ENCODE peak calls at places on chromosomes 3 and 15, in ten cellular contexts. Y is psoas muscle, F is OCI-LY7, P is body of pancreas, L is astrocyte of the spinal cord, G is fibroblast of the aortic adventitia, J is GM12878, E is AG04450, X is GM06990, N is fibroblast of lung. A is an unnamed sample.

GRCh38 chr3:38165722-38166387 is 518 bp downstream of the OXSR1 start:
- DNase-seq in Y (no peak), F (peak), P (peak), L (peak), G (peak), J (no peak), E (no peak), X (no peak), N (peak), A (no peak)

GRCh38 chr15:54941417-54941816 is 255.3 kb downstream of the RSL24D1 start:
- DNase-seq in Y (no peak), F (no peak), P (no peak), L (no peak), G (no peak), J (no peak), E (no peak), X (no peak), N (no peak), A (no peak)

GRCh38 chr3:172892158-172892557 is 141.6 kb downstream of the ECT2 start:
- DNase-seq in Y (no peak), F (no peak), P (no peak), L (peak), G (peak), J (no peak), E (no peak), X (no peak), N (peak), A (no peak)

GRCh38 chr15:45089712-45090373 is 24.1 kb downstream of the DUOX2 start:
- DNase-seq in Y (no peak), F (no peak), P (no peak), L (no peak), G (no peak), J (no peak), E (no peak), X (no peak), N (no peak), A (no peak)

GRCh38 chr3:126743781-126744180 is 39.7 kb downstream of the CHCHD6 start:
- DNase-seq in Y (no peak), F (no peak), P (no peak), L (no peak), G (no peak), J (no peak), E (no peak), X (no peak), N (no peak), A (no peak)

GRCh38 chr3:64548200-64548889 is 139.5 kb downstream of the ADAMTS9 start:
- DNase-seq in Y (peak), F (no peak), P (peak), L (peak), G (peak), J (no peak), E (peak), X (no peak), N (peak), A (no peak)

GRCh38 chr3:156483426-156483825 is 71.5 kb downstream of the SSR3 start:
- DNase-seq in Y (no peak), F (peak), P (no peak), L (peak), G (peak), J (peak), E (peak), X (peak), N (peak), A (no peak)

GRCh38 chr3:80537680-80538079 is 769.9 kb upstream of the ROBO1 start:
- DNase-seq in Y (no peak), F (no peak), P (no peak), L (no peak), G (no peak), J (no peak), E (no peak), X (no peak), N (no peak), A (no peak)

GRCh38 chr15:48424076-48424475 is 92.8 kb downstream of the DUT start:
- DNase-seq in Y (no peak), F (no peak), P (no peak), L (no peak), G (no peak), J (no peak), E (no peak), X (no peak), N (peak), A (no peak)

GRCh38 chr3:170128977-170129431 is 52.5 kb downstream of the PHC3 start:
- DNase-seq in Y (no peak), F (peak), P (no peak), L (no peak), G (peak), J (no peak), E (no peak), X (no peak), N (peak), A (no peak)

GRCh38 chr15:79738198-79738597 is 158.6 kb downstream of the MTHFS start:
- DNase-seq in Y (no peak), F (no peak), P (no peak), L (no peak), G (no peak), J (no peak), E (no peak), X (no peak), N (no peak), A (no peak)

GRCh38 chr15:31372635-31373091 is 46.0 kb downstream of the KLF13 start:
- DNase-seq in Y (peak), F (no peak), P (peak), L (peak), G (peak), J (no peak), E (peak), X (no peak), N (peak), A (peak)

GRCh38 chr15:85314139-85314538 is 66.3 kb upstream of the AKAP13 start:
- DNase-seq in Y (no peak), F (no peak), P (no peak), L (peak), G (no peak), J (no peak), E (no peak), X (no peak), N (peak), A (no peak)

GRCh38 chr3:74750901-74751300 is 136.4 kb upstream of the CNTN3 start:
- DNase-seq in Y (no peak), F (no peak), P (no peak), L (no peak), G (no peak), J (no peak), E (no peak), X (no peak), N (no peak), A (no peak)

GRCh38 chr3:17945018-17945798 is 202.8 kb upstream of the TBC1D5 start:
- DNase-seq in Y (no peak), F (no peak), P (no peak), L (no peak), G (no peak), J (no peak), E (no peak), X (no peak), N (peak), A (no peak)

GRCh38 chr3:61561374-61562041 is at the start of gene PTPRG:
- DNase-seq in Y (peak), F (peak), P (peak), L (peak), G (peak), J (no peak), E (peak), X (peak), N (peak), A (peak)

GRCh38 chr3:126118591-126118990 is 34.7 kb upstream of the SLC41A3 start:
- DNase-seq in Y (no peak), F (no peak), P (no peak), L (no peak), G (no peak), J (no peak), E (no peak), X (no peak), N (no peak), A (no peak)

GRCh38 chr3:47884603-47885002 is 81.7 kb downstream of the DHX30 start:
- DNase-seq in Y (no peak), F (peak), P (no peak), L (no peak), G (no peak), J (no peak), E (no peak), X (peak), N (no peak), A (no peak)

GRCh38 chr15:91116379-91117067 is 16.5 kb downstream of the SV2B start:
- DNase-seq in Y (no peak), F (no peak), P (peak), L (no peak), G (peak), J (peak), E (no peak), X (peak), N (peak), A (no peak)

GRCh38 chr3:62139957-62140356 is 233.4 kb downstream of the FEZF2 start:
- DNase-seq in Y (no peak), F (no peak), P (no peak), L (peak), G (peak), J (no peak), E (no peak), X (no peak), N (no peak), A (no peak)

GRCh38 chr3:68751883-68752282 is 180.5 kb downstream of the TAFA4 start:
- DNase-seq in Y (no peak), F (no peak), P (no peak), L (no peak), G (no peak), J (no peak), E (no peak), X (no peak), N (no peak), A (no peak)

GRCh38 chr15:50135123-50135541 is 16.1 kb upstream of the ATP8B4 start:
- DNase-seq in Y (no peak), F (no peak), P (no peak), L (no peak), G (no peak), J (no peak), E (no peak), X (no peak), N (peak), A (no peak)

GRCh38 chr3:50336452-50337174 is 4.0 kb downstream of the RASSF1 start:
- DNase-seq in Y (no peak), F (no peak), P (no peak), L (no peak), G (peak), J (no peak), E (no peak), X (no peak), N (peak), A (no peak)

GRCh38 chr3:10164546-10165393 is at the start of gene IRAK2:
- DNase-seq in Y (peak), F (peak), P (peak), L (peak), G (peak), J (no peak), E (no peak), X (peak), N (peak), A (peak)

GRCh38 chr3:66198437-66199088 is 22.2 kb upstream of the SLC25A26 start:
- DNase-seq in Y (no peak), F (no peak), P (no peak), L (no peak), G (no peak), J (no peak), E (no peak), X (no peak), N (no peak), A (no peak)

GRCh38 chr3:12484983-12485327 is 675 bp downstream of the TSEN2 start:
- DNase-seq in Y (no peak), F (no peak), P (no peak), L (no peak), G (no peak), J (no peak), E (no peak), X (no peak), N (no peak), A (no peak)

GRCh38 chr3:172341482-172342059 is 106.7 kb downstream of the GHSR start:
- DNase-seq in Y (no peak), F (peak), P (peak), L (peak), G (peak), J (peak), E (no peak), X (peak), N (peak), A (peak)

GRCh38 chr3:151580592-151580991 is 119.7 kb upstream of the IGSF10 start:
- DNase-seq in Y (no peak), F (no peak), P (no peak), L (peak), G (peak), J (no peak), E (peak), X (no peak), N (peak), A (peak)

GRCh38 chr15:57245130-57245529 is 131.2 kb upstream of the CGNL1 start:
- DNase-seq in Y (no peak), F (no peak), P (no peak), L (no peak), G (peak), J (no peak), E (no peak), X (no peak), N (no peak), A (no peak)

GRCh38 chr3:122635789-122636188 is 44.9 kb upstream of the PARP14 start:
- DNase-seq in Y (no peak), F (no peak), P (no peak), L (peak), G (peak), J (no peak), E (no peak), X (no peak), N (peak), A (no peak)

GRCh38 chr3:4506559-4507009 is 13.4 kb downstream of the ITPR1 start:
- DNase-seq in Y (no peak), F (peak), P (no peak), L (no peak), G (no peak), J (no peak), E (no peak), X (no peak), N (no peak), A (no peak)

GRCh38 chr3:13378155-13378554 is 42.0 kb downstream of the NUP210 start:
- DNase-seq in Y (no peak), F (no peak), P (no peak), L (peak), G (no peak), J (peak), E (no peak), X (no peak), N (peak), A (no peak)

GRCh38 chr15:72825831-72826230 is 42.3 kb upstream of the ADPGK start:
- DNase-seq in Y (no peak), F (no peak), P (no peak), L (no peak), G (no peak), J (no peak), E (no peak), X (no peak), N (no peak), A (no peak)

GRCh38 chr3:136938334-136938733 is 19.4 kb upstream of the IL20RB start:
- DNase-seq in Y (no peak), F (no peak), P (no peak), L (peak), G (peak), J (no peak), E (no peak), X (no peak), N (peak), A (no peak)

GRCh38 chr3:107846282-107846852 is 244.5 kb downstream of the CD47 start:
- DNase-seq in Y (peak), F (peak), P (peak), L (peak), G (peak), J (no peak), E (peak), X (no peak), N (peak), A (peak)

GRCh38 chr3:24185738-24186384 is 240.8 kb downstream of the NR1D2 start:
- DNase-seq in Y (peak), F (peak), P (peak), L (peak), G (peak), J (no peak), E (peak), X (no peak), N (peak), A (peak)

GRCh38 chr3:17505856-17506255 is 236.6 kb downstream of the TBC1D5 start:
- DNase-seq in Y (no peak), F (no peak), P (no peak), L (peak), G (peak), J (no peak), E (no peak), X (no peak), N (peak), A (no peak)

GRCh38 chr15:57540736-57541135 is 51.0 kb upstream of the MYZAP start:
- DNase-seq in Y (no peak), F (no peak), P (no peak), L (no peak), G (no peak), J (peak), E (no peak), X (peak), N (no peak), A (no peak)

DNA sequence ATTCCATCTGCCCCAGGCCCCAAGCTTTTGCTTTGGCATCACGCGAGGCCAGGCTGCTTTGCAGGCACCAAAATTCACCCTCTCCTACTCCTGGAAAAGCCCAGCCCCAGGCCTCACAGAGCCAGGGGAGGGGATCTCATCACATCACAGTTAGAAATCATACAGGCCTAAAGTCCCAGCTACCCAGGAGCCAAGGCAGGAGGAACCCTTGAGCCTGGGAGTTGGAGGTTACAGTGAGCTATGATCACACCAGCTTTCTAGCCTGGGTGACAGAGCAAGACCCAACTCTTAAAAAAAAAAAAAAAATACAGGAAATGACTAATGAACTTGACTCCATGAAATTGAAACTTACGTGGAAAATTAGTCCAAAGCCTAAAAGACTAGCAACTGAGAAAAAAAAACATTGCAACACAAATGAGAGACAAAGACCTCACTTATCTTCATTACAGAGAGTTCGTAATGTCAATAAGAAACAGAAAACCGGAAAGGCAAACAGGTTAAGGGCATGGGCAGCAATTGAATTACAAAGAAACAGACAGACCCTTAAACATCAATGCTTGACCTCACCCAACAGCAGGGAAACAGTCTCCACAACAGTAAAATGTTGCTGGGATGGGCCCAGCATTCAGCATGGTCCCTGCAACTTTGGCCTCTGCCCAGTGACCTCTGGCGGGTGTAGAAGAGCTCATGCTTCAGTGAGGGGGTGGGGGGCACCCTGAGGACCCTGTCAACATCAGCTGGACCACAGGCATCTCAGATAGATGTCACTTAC is 151.5 kb downstream of the LRRK1 start:
- DNase-seq in Y (no peak), F (no peak), P (no peak), L (peak), G (peak), J (no peak), E (peak), X (no peak), N (peak), A (no peak)
- TF ChIP-seq CTCF in Y (no peak), F (no peak), P (no peak), L (no peak), G (no peak), J (no peak), E (no peak), X (no peak), N (no peak), A (no peak)

GRCh38 chr15:95169701-95170459 is 938.5 kb downstream of the MCTP2 start:
- DNase-seq in Y (peak), F (no peak), P (peak), L (no peak), G (peak), J (no peak), E (no peak), X (no peak), N (no peak), A (no peak)
- H3K4me3 ChIP-seq in Y (no peak), F (no peak), P (no peak), L (no peak), G (no peak), J (no peak), E (peak), X (no peak), N (no peak), A (no peak)

DNA sequence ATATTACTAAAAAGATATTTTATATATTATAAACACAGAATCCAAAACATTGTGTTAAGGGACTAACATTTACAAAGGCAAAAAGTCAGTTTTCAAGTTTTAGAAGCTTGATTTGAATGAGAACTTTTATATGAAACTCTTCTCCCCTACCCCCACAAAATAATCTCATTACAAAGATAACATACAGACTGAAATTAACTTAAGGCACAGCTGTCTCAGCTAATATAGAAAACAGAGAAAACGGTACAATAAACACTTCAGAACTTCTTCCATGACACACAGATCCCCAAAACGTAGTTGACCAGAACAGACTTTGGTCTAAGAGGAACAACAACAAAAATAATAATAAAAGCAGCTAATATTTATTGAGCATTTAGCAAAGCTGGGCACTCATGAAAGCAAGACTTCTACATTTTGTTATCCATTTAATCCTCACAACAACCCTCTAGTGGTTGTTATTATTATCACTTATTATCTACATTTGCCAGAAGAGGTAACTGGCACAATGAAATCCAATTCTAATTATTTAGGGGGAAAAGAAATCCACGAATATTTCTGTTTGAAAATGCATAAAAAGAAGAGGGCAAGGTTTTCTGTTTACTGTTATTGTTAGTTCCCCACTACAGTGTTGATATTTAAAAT is 68.1 kb downstream of the PFN2 start:
- DNase-seq in Y (no peak), F (peak), P (no peak), L (no peak), G (peak), J (no peak), E (no peak), X (no peak), N (no peak), A (no peak)
- TF ChIP-seq CTCF in Y (peak), F (peak), P (peak), L (peak), G (peak), J (peak), E (peak), X (no peak), N (no peak), A (no peak)

DNA sequence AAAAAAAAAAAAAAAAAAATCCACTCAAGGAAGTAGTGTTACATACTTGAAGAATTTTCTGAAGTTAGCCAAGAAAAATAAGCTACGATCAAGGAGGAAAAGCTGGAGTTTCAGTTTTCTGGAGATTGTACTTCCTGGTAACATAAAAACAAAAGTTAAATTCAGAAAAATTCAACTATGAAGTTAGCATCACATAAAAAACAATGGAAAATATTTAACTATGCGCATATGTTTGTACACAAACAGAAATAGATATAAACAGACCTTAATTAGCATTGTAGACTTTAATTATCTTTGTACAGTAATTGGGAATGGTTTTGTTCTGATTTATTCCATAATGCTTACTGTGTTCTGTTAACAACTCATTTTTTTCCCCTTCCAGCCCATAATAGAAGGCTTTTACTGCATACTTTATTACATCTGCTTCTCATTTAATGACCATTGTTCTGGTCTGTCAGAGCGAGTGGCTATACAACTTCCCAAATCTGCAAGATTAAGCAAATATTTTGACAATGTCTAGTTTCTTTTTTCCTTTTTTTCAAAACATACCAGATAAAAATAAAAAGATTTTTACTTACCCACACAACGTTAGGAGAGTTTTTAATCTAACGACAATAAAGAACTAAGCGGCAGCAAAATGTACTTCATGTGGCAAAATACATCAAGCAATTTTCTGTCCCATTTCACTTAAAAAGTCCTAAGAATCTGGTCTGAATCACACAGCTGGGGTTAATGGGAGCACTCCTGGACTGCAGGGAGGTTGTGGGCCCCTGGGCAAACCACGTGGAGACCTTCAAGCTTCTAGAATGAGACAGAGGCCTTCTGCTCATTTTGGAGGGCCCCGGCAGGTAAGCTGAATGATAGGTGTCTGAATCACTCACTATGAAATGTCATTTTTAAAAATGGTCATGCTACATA is 194.1 kb downstream of the RORA start:
- DNase-seq in Y (no peak), F (no peak), P (no peak), L (peak), G (peak), J (no peak), E (no peak), X (no peak), N (peak), A (no peak)
- H3K4me3 ChIP-seq in Y (peak), F (no peak), P (no peak), L (no peak), G (no peak), J (no peak), E (peak), X (no peak), N (no peak), A (no peak)

A was measured in Caco-2.